ENCODE peak calls at places on chromosomes 16 and 17, in six cellular contexts. M is neural progenitor cell, H is A673, T is fibroblast of lung, S is colonic mucosa, O is left ventricle myocardium inferior. L is an unnamed sample. For H3K36me3, the result is how much of the 10 kb centered on the place peaks cover.

GRCh38 chr17:39913989-39914388 is 4.4 kb downstream of the GSDMB start:
- DNase-seq in M (no peak), H (no peak), T (no peak), S (no peak), O (no peak), L (no peak)

GRCh38 chr16:19712418-19713058 is 5.5 kb downstream of the KNOP1 start:
- DNase-seq in M (no peak), H (no peak), T (no peak), S (no peak), O (no peak), L (no peak)

GRCh38 chr16:58515871-58516767 is 802 bp downstream of the SETD6 start:
- DNase-seq in M (peak), H (peak), T (no peak), S (peak), O (no peak), L (peak)

GRCh38 chr17:76935331-76935730 is 67.1 kb downstream of the MGAT5B start:
- DNase-seq in M (no peak), H (no peak), T (peak), S (no peak), O (no peak), L (no peak)

GRCh38 chr17:33494156-33494555 is 201.1 kb upstream of the ASIC2 start:
- DNase-seq in M (no peak), H (no peak), T (peak), S (no peak), O (no peak), L (no peak)

GRCh38 chr16:54921229-54921824 is 9.3 kb upstream of the IRX5 start:
- DNase-seq in M (no peak), H (no peak), T (peak), S (no peak), O (no peak), L (no peak)

GRCh38 chr17:57484081-57484666 is 227.9 kb downstream of the MSI2 start:
- DNase-seq in M (no peak), H (no peak), T (peak), S (no peak), O (no peak), L (no peak)

GRCh38 chr16:53608094-53608493 is 95.6 kb downstream of the RPGRIP1L start:
- DNase-seq in M (no peak), H (no peak), T (no peak), S (no peak), O (no peak), L (no peak)

GRCh38 chr16:67248401-67249177 is at the start of gene SLC9A5:
- DNase-seq in M (peak), H (no peak), T (peak), S (no peak), O (peak), L (peak)

GRCh38 chr17:40086150-40087044 is 14.0 kb downstream of the NR1D1 start:
- DNase-seq in M (peak), H (peak), T (no peak), S (no peak), O (no peak), L (no peak)

GRCh38 chr17:77948690-77949114 is 9.8 kb upstream of the TNRC6C start:
- DNase-seq in M (peak), H (no peak), T (peak), S (no peak), O (no peak), L (no peak)

GRCh38 chr17:74083321-74083720 is 120.2 kb upstream of the RPL38 start:
- DNase-seq in M (no peak), H (no peak), T (no peak), S (no peak), O (no peak), L (no peak)

GRCh38 chr17:62827722-62828498 is 19.8 kb upstream of the MARCHF10 start:
- DNase-seq in M (peak), H (peak), T (peak), S (no peak), O (no peak), L (no peak)

GRCh38 chr17:50020841-50021599 is 26.0 kb upstream of the DLX3 start:
- DNase-seq in M (no peak), H (no peak), T (no peak), S (no peak), O (no peak), L (no peak)

GRCh38 chr17:45200701-45201100 is 21.0 kb upstream of the FMNL1 start:
- DNase-seq in M (no peak), H (no peak), T (no peak), S (no peak), O (peak), L (no peak)

GRCh38 chr16:47377156-47377555 is 83.7 kb downstream of the ITFG1 start:
- DNase-seq in M (no peak), H (no peak), T (peak), S (no peak), O (no peak), L (no peak)

GRCh38 chr17:50048988-50049387 is 6.9 kb upstream of the ITGA3 start:
- DNase-seq in M (no peak), H (no peak), T (no peak), S (no peak), O (no peak), L (no peak)

GRCh38 chr17:74042241-74042640 is 161.2 kb upstream of the RPL38 start:
- DNase-seq in M (no peak), H (no peak), T (no peak), S (no peak), O (no peak), L (no peak)

GRCh38 chr17:42531455-42532354 is 4.3 kb upstream of the NAGLU start:
- DNase-seq in M (peak), H (no peak), T (peak), S (peak), O (peak), L (peak)

GRCh38 chr16:81190667-81191066 is 47.8 kb upstream of the BCO1 start:
- DNase-seq in M (no peak), H (no peak), T (peak), S (no peak), O (no peak), L (no peak)

DNA sequence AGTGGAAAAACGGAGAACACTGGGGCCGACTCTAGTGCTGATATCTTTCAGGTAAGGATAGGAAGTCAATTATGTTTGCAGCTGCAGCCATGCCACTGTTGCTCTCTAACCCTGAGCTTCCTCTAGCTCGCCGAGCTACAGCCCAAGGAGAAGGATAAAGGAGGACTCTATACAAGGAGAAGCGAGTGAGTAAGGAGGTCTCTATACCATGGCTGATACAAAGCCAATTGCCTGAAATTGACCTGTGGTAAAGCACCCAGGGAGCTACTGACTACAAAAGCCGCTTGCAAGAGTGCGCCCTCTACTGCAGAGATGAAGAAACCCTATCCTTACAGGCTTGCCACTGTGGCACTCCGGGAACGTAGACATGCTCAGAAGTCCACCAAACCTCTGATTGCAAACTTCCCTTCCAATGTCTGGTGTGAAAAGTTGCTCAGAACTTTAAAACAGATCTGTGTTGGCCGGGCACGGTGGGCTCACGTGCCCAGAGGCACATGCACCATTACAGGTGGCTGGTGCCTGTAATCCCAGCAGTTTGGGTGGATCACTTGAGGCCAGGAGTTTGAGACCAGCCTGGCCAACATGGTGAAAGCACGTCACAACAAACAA is 10.8 kb upstream of the SLC46A1 start:
- DNase-seq in M (peak), H (peak), T (peak), S (peak), O (no peak), L (no peak)
- TF ChIP-seq CTCF in M (peak), H (peak), T (peak), S (peak), O (peak), L (peak)

GRCh38 chr16:16073884-16074781 is 124.7 kb downstream of the ABCC1 start:
- DNase-seq in M (peak), H (no peak), T (peak), S (no peak), O (no peak), L (no peak)
- H3K36me3 ChIP-seq in M (under half), H (under half), T (under half), S (under half), O (under half), L (under half)

GRCh38 chr16:11377156-11377555 is 31.9 kb downstream of the RMI2 start:
- DNase-seq in M (no peak), H (no peak), T (no peak), S (no peak), O (no peak), L (no peak)
- TF ChIP-seq CTCF in M (no peak), H (no peak), T (no peak), S (no peak), O (no peak), L (no peak)

DNA sequence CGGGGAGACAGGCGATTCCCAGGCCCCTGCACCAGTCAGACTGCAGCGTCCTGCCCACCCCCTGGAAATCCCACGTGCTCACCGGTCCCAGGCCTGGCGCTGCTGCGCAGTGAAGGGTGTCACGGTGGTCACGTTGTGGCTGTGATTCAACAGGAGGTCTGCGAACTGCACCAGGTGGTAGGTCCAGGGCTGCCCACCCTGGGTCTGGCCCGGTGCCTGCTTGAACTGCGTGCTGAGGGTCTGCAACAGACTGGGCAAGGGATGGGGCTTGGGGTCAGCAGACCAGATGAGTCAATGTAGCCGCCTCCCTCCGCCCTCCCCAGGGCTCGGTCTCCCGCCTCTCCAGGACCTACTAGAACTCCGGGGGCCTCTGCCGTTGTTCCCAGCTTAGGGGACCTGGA is 7.1 kb downstream of the MYBBP1A start:
- DNase-seq in M (no peak), H (no peak), T (no peak), S (no peak), O (no peak), L (peak)
- H3K36me3 ChIP-seq in M (under half), H (half or more), T (under half), S (under half), O (half or more), L (under half)

DNA sequence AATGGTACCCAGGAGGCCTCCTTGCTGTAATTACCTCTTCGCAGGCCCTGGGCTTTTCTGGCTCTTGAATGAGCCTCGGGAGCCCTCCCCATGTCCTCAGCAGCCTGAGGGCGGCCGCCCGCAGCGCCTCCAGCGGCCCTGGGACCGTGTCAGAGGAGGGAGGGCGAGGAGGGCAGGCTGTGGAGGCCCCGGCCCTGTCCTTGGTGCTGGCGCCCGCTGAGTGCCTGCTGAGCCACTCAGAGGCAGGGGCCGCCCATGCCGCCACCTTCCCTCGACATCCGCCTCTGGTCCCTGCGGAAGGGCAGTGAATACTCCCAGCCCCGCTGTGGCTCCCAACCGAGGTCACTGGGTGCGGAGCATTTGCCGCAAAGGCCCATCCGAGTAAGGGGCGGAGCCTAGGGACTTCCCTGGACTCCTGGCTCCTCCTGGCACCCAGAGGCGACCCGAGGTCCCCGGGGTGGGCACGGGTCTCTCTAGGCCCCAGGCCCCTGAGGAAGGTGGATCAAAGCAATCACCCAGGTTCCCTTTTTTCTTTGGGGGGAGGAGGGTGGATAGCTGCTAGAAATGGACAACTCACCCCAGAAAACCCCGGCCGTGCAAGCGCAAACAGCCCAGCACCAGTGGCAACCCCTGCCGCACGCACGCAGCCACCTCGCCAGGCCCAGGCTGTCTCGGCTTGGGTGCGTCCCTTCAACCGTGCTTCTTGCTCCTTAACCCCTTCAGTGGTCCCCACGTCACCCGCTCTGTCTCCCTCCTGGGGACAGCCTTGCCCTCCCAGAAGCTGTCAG is 2.7 kb downstream of the RBFOX3 start:
- DNase-seq in M (peak), H (peak), T (peak), S (no peak), O (no peak), L (no peak)
- TF ChIP-seq CTCF in M (peak), H (no peak), T (no peak), S (no peak), O (peak), L (no peak)

GRCh38 chr16:84738255-84739038 is 38.6 kb downstream of the USP10 start:
- DNase-seq in M (peak), H (peak), T (peak), S (peak), O (peak), L (peak)
- H3K36me3 ChIP-seq in M (under half), H (under half), T (under half), S (under half), O (under half), L (under half)

DNA sequence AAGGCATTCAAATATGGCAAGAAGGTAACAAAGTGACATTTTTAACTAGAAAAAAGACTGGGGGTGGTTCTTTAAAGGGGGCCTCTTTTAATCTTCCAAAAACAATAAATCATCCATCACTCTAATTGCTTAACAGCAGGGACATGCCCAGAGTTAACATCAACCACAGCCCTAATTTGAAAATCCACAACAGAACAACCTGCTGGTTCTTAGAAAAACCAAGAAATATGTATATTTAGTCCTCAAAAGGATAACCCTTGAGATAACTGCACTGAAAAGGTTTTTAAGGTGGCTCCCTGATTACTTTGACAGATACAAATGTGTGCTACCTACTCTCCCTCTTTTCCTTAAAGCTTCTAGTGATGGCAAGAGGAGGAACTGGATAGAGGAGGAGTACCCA is 54.4 kb downstream of the N4BP1 start:
- DNase-seq in M (no peak), H (no peak), T (no peak), S (no peak), O (no peak), L (no peak)
- TF ChIP-seq CTCF in M (no peak), H (no peak), T (no peak), S (no peak), O (no peak), L (no peak)

GRCh38 chr16:85178596-85178995 is 66.3 kb upstream of the CIBAR2 start:
- DNase-seq in M (no peak), H (no peak), T (no peak), S (no peak), O (no peak), L (no peak)
- H3K36me3 ChIP-seq in M (under half), H (under half), T (under half), S (under half), O (under half), L (under half)

L was measured in GM06990.